ENCODE peak calls at places on chromosomes 5 and 9, in five cellular contexts. T is BE2C; Q is posterior cingulate gyrus; N is AG08396; V is stimulated activated CD4-positive, alpha-beta T cell treated with anti-CD3 and anti-CD28 coated beads, Interleukin-4, amount 100 ng/mL, for 24 hours. W is an unnamed sample.

GRCh38 chr9:14251146-14252071 is 62.5 kb downstream of the NFIB start:
- DNase-seq in T (peak), Q (peak), N (peak), V (no peak), W (no peak)

GRCh38 chr9:98330831-98331230 is 75.4 kb upstream of the TBC1D2 start:
- DNase-seq in T (no peak), Q (no peak), N (peak), V (no peak), W (no peak)

GRCh38 chr9:89042984-89043383 is 51.7 kb downstream of the S1PR3 start:
- DNase-seq in T (no peak), Q (peak), N (no peak), V (no peak), W (no peak)

GRCh38 chr5:109907751-109908150 is 218.0 kb downstream of the MAN2A1 start:
- DNase-seq in T (no peak), Q (no peak), N (no peak), V (no peak), W (no peak)

GRCh38 chr5:142960309-142960696 is 190.1 kb downstream of the ARHGAP26 start:
- DNase-seq in T (no peak), Q (no peak), N (no peak), V (no peak), W (no peak)

GRCh38 chr5:140806834-140807775 is at the start of gene PCDHA4:
- DNase-seq in T (no peak), Q (no peak), N (peak), V (no peak), W (peak)

GRCh38 chr9:84945878-84946538 is 276.5 kb downstream of the NTRK2 start:
- DNase-seq in T (no peak), Q (no peak), N (no peak), V (no peak), W (no peak)

GRCh38 chr9:130366072-130366471 is 78.7 kb upstream of the ASS1 start:
- DNase-seq in T (no peak), Q (no peak), N (no peak), V (no peak), W (no peak)

GRCh38 chr5:132050661-132051371 is 9.6 kb upstream of the IL3 start:
- DNase-seq in T (no peak), Q (no peak), N (no peak), V (no peak), W (no peak)

GRCh38 chr5:98794001-98794400 is 20.5 kb downstream of the RGMB start:
- DNase-seq in T (no peak), Q (no peak), N (no peak), V (no peak), W (no peak)

GRCh38 chr9:111914749-111915424 is 18.3 kb downstream of the UGCG start:
- DNase-seq in T (no peak), Q (no peak), N (no peak), V (no peak), W (no peak)

GRCh38 chr9:125404733-125405132 is 143.1 kb downstream of the GAPVD1 start:
- DNase-seq in T (no peak), Q (no peak), N (no peak), V (no peak), W (no peak)

GRCh38 chr5:103800728-103801127 is 238.1 kb upstream of the NUDT12 start:
- DNase-seq in T (no peak), Q (no peak), N (no peak), V (no peak), W (no peak)

W was measured in stimulated activated naive CD8-positive, alpha-beta T cell treated with anti-CD3 and anti-CD28 coated beads, Interleukin-15, Interleukin-2, amounts not matched to agents 100 U/mL and 50 U/mL, for 24 hours.